ENCODE peak calls at places on chromosome X, in five cellular contexts. I, C, Z, E and M are unnamed samples.

GRCh38 chrX:39600222-39600621 is 497.5 kb downstream of the BCOR start:
- DNase-seq in I (no peak), C (no peak), Z (no peak), E (no peak), M (no peak)

GRCh38 chrX:119698835-119699234 is 5.9 kb upstream of the SEPTIN6 start:
- DNase-seq in I (peak), Z (no peak), E (no peak), C (peak), M (no peak)

GRCh38 chrX:127732709-127733108 is 319.5 kb downstream of the ACTRT1 start:
- DNase-seq in I (no peak), Z (no peak), E (no peak), C (no peak), M (no peak)

GRCh38 chrX:153333271-153333670 is 682 bp upstream of the ZNF275 start:
- DNase-seq in Z (no peak), I (peak), C (peak), E (no peak), M (no peak)

GRCh38 chrX:132023896-132024386 is 839 bp downstream of the STK26 start:
- DNase-seq in C (peak), Z (peak), I (no peak), E (no peak), M (no peak)

GRCh38 chrX:53184836-53185235 is 40.2 kb downstream of the KDM5C start:
- DNase-seq in E (peak), C (peak), Z (no peak), I (no peak), M (no peak)

GRCh38 chrX:63855896-63856295 is 70.9 kb upstream of the ARHGEF9 start:
- DNase-seq in I (no peak), C (no peak), E (no peak), Z (no peak), M (no peak)

GRCh38 chrX:68894513-68895338 is 65.9 kb downstream of the EFNB1 start:
- DNase-seq in Z (peak), I (peak), E (no peak), C (peak), M (no peak)

GRCh38 chrX:49701948-49702347 is 6.2 kb upstream of the PAGE1 start:
- DNase-seq in E (no peak), C (no peak), I (no peak), Z (no peak), M (no peak)

GRCh38 chrX:129632443-129632842 is 22.3 kb downstream of the APLN start:
- DNase-seq in I (peak), E (no peak), C (peak), Z (no peak), M (no peak)

GRCh38 chrX:122440832-122441231 is 743.2 kb upstream of the GRIA3 start:
- DNase-seq in I (no peak), Z (no peak), E (no peak), C (no peak), M (no peak)

GRCh38 chrX:20361890-20362262 is 95.2 kb upstream of the RPS6KA3 start:
- DNase-seq in C (peak), Z (no peak), I (peak), E (peak), M (no peak)

DNA sequence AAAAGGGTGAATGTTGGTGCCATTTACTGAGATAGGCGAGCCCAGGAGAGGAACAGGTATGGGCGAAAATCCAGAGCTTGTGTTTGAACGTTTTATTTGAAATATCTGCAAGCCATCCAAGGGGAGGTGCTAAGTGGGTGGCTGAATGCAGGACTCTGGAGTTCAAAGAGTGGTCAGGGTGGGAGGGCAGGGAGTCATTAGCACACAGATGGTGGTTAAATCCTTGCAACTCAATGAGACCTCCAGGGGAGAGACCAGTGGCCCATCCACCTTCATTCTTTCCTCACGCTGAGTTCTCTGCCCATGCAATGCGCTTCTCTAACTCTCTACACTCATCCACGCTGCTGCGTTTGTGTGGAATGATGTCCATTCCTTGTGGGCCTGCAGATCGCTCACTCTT is 101.1 kb downstream of the VCX3B start:
- DNase-seq in Z (no peak), C (no peak), E (no peak), I (no peak), M (no peak)
- H3K4me3 ChIP-seq in Z (no peak), C (no peak), E (no peak), I (no peak), M (no peak)

GRCh38 chrX:137547291-137547690 is 18.6 kb upstream of the ZIC3 start:
- DNase-seq in Z (no peak), I (no peak), C (no peak), E (no peak), M (no peak)

GRCh38 chrX:137549073-137549472 is 16.9 kb upstream of the ZIC3 start:
- DNase-seq in E (no peak), Z (no peak), C (no peak), I (no peak), M (no peak)

GRCh38 chrX:137550561-137551305 is 15.2 kb upstream of the ZIC3 start:
- DNase-seq in E (no peak), I (no peak), Z (no peak), C (no peak), M (no peak)

GRCh38 chrX:137548261-137548660 is 17.7 kb upstream of the ZIC3 start:
- DNase-seq in Z (no peak), E (no peak), I (no peak), C (no peak), M (no peak)

GRCh38 chrX:137549846-137550534 is 15.9 kb upstream of the ZIC3 start:
- DNase-seq in C (no peak), I (no peak), E (no peak), Z (no peak), M (no peak)
- H3K4me3 ChIP-seq in C (no peak), I (no peak), E (no peak), Z (no peak), M (peak)

GRCh38 chrX:1661922-1662221 is 47.0 kb downstream of the ASMT start:
- DNase-seq in C (no peak), Z (no peak), I (no peak), E (no peak), M (no peak)
- H3K4me3 ChIP-seq in C (no peak), Z (peak), I (no peak), E (no peak), M (no peak)

DNA sequence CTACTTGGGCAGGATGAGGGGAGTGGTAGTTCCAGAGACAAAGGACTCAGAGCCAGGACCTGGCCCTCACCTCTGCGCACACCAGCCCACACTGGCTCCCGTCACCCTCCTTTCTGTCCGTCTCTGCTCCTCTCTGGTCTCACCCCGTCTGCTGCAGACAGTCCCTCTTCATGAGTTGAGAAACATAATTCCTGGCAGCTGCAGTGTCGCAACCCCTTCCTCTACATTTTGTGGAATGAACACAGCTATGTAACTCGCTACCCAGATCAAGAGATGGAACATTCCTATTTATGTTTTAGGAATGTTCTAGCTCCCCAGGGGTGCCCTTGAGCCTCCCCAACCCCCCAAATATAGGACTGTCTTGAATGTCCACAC is 59.3 kb downstream of the SHROOM2 start:
- DNase-seq in C (peak), I (no peak), E (no peak), Z (no peak), M (no peak)
- H3K4me3 ChIP-seq in C (no peak), I (no peak), E (no peak), Z (no peak), M (no peak)

DNA sequence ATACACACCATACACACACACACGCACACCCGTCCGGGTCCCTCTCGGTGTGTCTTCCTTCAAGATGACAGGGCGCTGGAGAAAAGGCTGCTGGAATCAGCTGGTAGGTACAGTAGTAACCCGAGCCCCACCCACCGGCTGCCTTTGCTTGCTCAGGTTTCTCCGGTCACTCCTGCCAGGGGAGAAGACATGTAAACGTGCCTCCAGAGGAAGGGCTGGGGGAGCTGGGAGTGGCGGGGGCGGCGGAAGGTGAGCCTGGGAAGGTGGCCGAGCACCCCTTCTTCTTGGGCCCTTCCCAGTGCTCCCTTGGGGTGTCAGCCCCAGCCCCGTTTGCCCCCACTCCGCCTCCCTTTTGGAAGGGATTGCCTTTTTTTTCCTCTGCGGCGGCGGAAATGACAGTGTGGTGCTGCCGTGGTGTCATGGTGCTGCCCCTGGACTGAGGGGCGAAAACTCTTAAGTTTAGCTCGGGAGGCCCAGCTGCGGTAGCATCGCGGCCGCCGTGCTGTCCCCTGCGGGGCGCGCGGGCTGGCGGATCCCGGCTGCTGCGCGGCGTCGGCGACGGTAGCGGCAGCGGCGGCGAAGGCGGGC is at the start of gene MID2:
- DNase-seq in Z (peak), I (peak), E (peak), C (peak), M (peak)
- H3K4me3 ChIP-seq in Z (peak), I (peak), E (peak), C (peak), M (peak)